ENCODE peak calls at places on chromosomes 12 and 14, in five cellular contexts. E, B, M, O and U are unnamed samples.

GRCh38 chr14:24367506-24368214 is at the start of gene NFATC4:
- DNase-seq in E (peak; percentile 66), M (peak; percentile 99), O (no peak), B (no peak), U (no peak)

GRCh38 chr14:99543369-99543768 is 60.6 kb downstream of the CCDC85C start:
- DNase-seq in M (no peak), E (no peak), O (no peak), B (no peak), U (no peak)

GRCh38 chr14:50085570-50086315 is 30.6 kb downstream of the VCPKMT start:
- DNase-seq in M (no peak), B (no peak), E (no peak), O (no peak), U (peak; percentile 81)

GRCh38 chr14:35576260-35576659 is 42.3 kb downstream of the INSM2 start:
- DNase-seq in B (no peak), M (no peak), O (no peak), E (no peak), U (no peak)

GRCh38 chr12:57823908-57824640 is 5.5 kb upstream of the AVIL start:
- DNase-seq in E (no peak), O (no peak), B (no peak), M (no peak), U (no peak)

GRCh38 chr14:81312289-81312876 is 87.7 kb downstream of the STON2 start:
- DNase-seq in E (no peak), M (no peak), O (no peak), B (no peak), U (no peak)

GRCh38 chr12:104971276-104971675 is 13.2 kb upstream of the SLC41A2 start:
- DNase-seq in M (no peak), E (no peak), O (no peak), B (no peak), U (no peak)

GRCh38 chr14:64945431-64945830 is 2.9 kb upstream of the GPX2 start:
- DNase-seq in B (no peak), O (no peak), M (no peak), E (no peak), U (no peak)

GRCh38 chr12:87779858-87780498 is 249.2 kb downstream of the C12orf50 start:
- DNase-seq in M (peak; percentile 11), E (no peak), B (no peak), O (no peak), U (no peak)

GRCh38 chr12:27104546-27104945 is 22.2 kb upstream of the C12orf71 start:
- DNase-seq in O (no peak), B (no peak), M (no peak), E (no peak), U (no peak)

GRCh38 chr12:116015525-116015924 is 262.0 kb downstream of the MED13L start:
- DNase-seq in B (no peak), O (no peak), M (peak; percentile 82), E (no peak), U (no peak)

GRCh38 chr12:74689929-74690328 is 152.3 kb downstream of the ATXN7L3B start:
- DNase-seq in B (no peak), E (no peak), M (no peak), O (no peak), U (no peak)

GRCh38 chr14:89327771-89328212 is 89.2 kb downstream of the FOXN3 start:
- DNase-seq in M (no peak), O (no peak), B (no peak), E (no peak), U (no peak)

GRCh38 chr12:41745593-41745992 is 399.1 kb downstream of the GXYLT1 start:
- DNase-seq in E (no peak), M (no peak), O (no peak), B (no peak), U (no peak)

GRCh38 chr12:46303039-46303666 is 34.3 kb upstream of the SLC38A1 start:
- DNase-seq in B (peak; percentile 64), O (peak; percentile 40), E (no peak), M (peak; percentile 57), U (no peak)

GRCh38 chr14:105273062-105273461 is 24.7 kb downstream of the BTBD6 start:
- DNase-seq in B (no peak), M (no peak), O (no peak), E (peak; percentile 58), U (no peak)

GRCh38 chr12:1816730-1817094 is 3.7 kb upstream of the LRTM2 start:
- DNase-seq in B (no peak), O (no peak), M (no peak), E (no peak), U (no peak)

GRCh38 chr12:47907851-47908454 is 3.2 kb upstream of the VDR start:
- DNase-seq in O (no peak), B (no peak), E (no peak), M (no peak), U (no peak)

GRCh38 chr14:20632831-20633771 is 8.4 kb downstream of the OR6S1 start:
- DNase-seq in B (peak; percentile 53), O (peak; percentile 51), E (peak; percentile 75), M (peak; percentile 65), U (peak; percentile 71)

GRCh38 chr14:100107236-100107635 is 42.0 kb downstream of the EVL start:
- DNase-seq in O (no peak), E (no peak), M (no peak), B (no peak), U (no peak)

GRCh38 chr12:53058674-53059433 is 9.0 kb downstream of the TNS2 start:
- DNase-seq in M (no peak), E (no peak), O (no peak), B (no peak), U (no peak)

GRCh38 chr12:12704593-12705230 is 8.7 kb upstream of the GPR19 start:
- DNase-seq in O (no peak), E (peak; percentile 83), B (peak; percentile 24), M (peak; percentile 96), U (no peak)

GRCh38 chr12:102043928-102044327 is 17.9 kb downstream of the WASHC3 start:
- DNase-seq in E (no peak), O (no peak), M (no peak), B (no peak), U (peak; percentile 22)
- H3K4me3 ChIP-seq in E (no peak overlapping the region), O (no peak overlapping the region), M (no peak overlapping the region), B (no peak overlapping the region), U (no peak overlapping the region)

GRCh38 chr14:68976160-68977067 is 2.7 kb downstream of the ACTN1 start:
- DNase-seq in E (no peak), M (peak; percentile 56), O (no peak), B (no peak), U (no peak)

GRCh38 chr14:68974759-68975347 is 4.2 kb downstream of the ACTN1 start:
- DNase-seq in E (no peak), M (no peak), B (no peak), O (no peak), U (no peak)

GRCh38 chr14:68973639-68974038 is 5.5 kb downstream of the ACTN1 start:
- DNase-seq in O (no peak), B (no peak), M (no peak), E (no peak), U (no peak)

GRCh38 chr14:68977137-68977740 is 1.9 kb downstream of the ACTN1 start:
- DNase-seq in M (no peak), B (no peak), O (no peak), E (no peak), U (no peak)

DNA sequence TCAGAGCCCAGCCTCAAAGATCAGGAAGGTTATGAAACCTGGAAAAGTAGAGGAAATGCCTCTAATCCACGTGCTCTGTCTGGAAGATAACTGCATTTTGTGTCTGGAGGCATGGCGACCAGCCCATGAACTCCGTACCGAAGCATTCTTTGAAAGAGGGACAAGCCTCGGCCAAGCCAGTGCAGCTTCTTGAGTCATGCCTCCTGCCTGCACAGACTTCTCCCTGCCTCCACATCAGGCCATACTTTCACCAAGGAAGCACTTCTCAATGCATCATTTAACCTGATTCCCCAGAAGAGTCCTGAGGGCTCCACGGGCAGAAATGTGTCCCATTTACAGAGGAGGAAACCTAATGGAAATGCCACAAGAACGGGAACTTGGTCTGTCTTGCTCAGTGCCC is 3.4 kb downstream of the ACTN1 start:
- DNase-seq in E (no peak), M (peak; percentile 73), O (no peak), B (no peak), U (no peak)
- H3K4me3 ChIP-seq in E (peak overlapping the region; percentile 76), M (peak overlapping the region; percentile 98), O (no peak overlapping the region), B (peak overlapping the region; percentile 8), U (no peak overlapping the region)

DNA sequence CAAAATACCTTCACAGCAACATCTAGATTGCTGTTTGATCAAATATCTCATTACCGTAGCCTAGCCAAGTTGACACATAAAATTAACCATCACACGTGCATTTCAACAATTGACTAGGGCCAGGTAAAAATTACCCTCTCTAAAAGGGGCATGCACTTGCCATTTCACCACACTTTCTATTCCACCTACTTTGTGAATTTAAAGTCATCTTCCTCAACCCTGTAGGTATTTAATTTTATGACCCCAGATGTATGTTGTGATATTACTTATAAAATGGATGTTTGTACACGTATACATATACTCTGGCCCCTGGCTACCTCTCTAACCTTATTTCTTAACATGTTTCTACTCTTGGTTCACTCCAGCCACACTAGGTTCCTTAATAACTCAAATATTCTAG is 160.2 kb downstream of the FOXA1 start:
- DNase-seq in E (no peak), B (no peak), O (no peak), M (no peak), U (no peak)
- H3K4me3 ChIP-seq in E (no peak overlapping the region), B (no peak overlapping the region), O (no peak overlapping the region), M (no peak overlapping the region), U (no peak overlapping the region)

DNA sequence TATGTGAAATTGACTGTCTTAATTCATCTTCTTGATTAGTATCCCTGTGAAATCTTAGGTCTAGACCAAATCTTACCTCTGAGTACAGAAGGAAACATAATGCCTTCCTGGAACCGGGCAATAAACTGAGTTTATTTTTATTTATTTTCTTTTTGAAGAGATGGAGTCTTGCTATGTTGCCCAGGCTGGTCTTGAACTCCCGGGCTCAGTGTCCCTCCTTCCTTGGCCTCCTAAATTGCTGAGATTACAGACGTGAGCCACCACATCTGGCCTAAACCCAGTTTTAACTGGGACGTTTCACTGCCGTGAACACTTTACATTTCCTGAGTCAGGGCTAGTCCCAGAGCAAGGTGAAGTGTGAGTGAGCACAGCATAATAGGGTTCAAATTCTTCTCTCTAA is 714 bp downstream of the GUCY2C start:
- DNase-seq in E (no peak), O (no peak), B (no peak), M (no peak), U (no peak)
- H3K4me3 ChIP-seq in E (no peak overlapping the region), O (no peak overlapping the region), B (no peak overlapping the region), M (no peak overlapping the region), U (no peak overlapping the region)